ENCODE peak calls at places on chromosomes 13 and 19, in six cellular contexts. D, U, O, N, J and P are unnamed samples.

GRCh38 chr19:4455742-4456565 is 1.6 kb downstream of the UBXN6 start:
- DNase-seq in D (no peak), U (no peak), O (no peak), N (no peak), J (peak), P (no peak)

GRCh38 chr19:8161135-8161646 is 11.8 kb upstream of the FBN3 start:
- DNase-seq in D (peak), U (no peak), O (peak), N (no peak), J (peak), P (no peak)

GRCh38 chr13:40680659-40681323 is 14.3 kb upstream of the FOXO1 start:
- DNase-seq in D (peak), U (peak), O (no peak), N (no peak), J (no peak), P (no peak)

GRCh38 chr19:7980635-7981121 is 24.8 kb downstream of the ELAVL1 start:
- DNase-seq in D (no peak), U (no peak), O (no peak), N (no peak), J (no peak), P (no peak)

GRCh38 chr19:44661904-44662303 is 9.4 kb upstream of the CEACAM19 start:
- DNase-seq in D (no peak), U (no peak), O (no peak), N (no peak), J (no peak), P (no peak)

GRCh38 chr19:4866595-4867424 is 657 bp downstream of the PLIN3 start:
- DNase-seq in D (peak), U (peak), O (no peak), N (peak), J (peak), P (peak)

GRCh38 chr13:112567161-112567862 is 20.6 kb downstream of the TUBGCP3 start:
- DNase-seq in D (no peak), U (no peak), O (no peak), N (no peak), J (no peak), P (no peak)

GRCh38 chr13:44237276-44237767 is 136.3 kb upstream of the SERP2 start:
- DNase-seq in D (no peak), U (no peak), O (peak), N (no peak), J (peak), P (no peak)

GRCh38 chr19:1675633-1676350 is 23.4 kb upstream of the TCF3 start:
- DNase-seq in D (no peak), U (peak), O (no peak), N (no peak), J (peak), P (peak)

GRCh38 chr13:38821753-38822551 is 135.1 kb downstream of the FREM2 start:
- DNase-seq in D (no peak), U (peak), O (peak), N (no peak), J (no peak), P (peak)

GRCh38 chr13:98083507-98083906 is 59.4 kb upstream of the FARP1 start:
- DNase-seq in D (no peak), U (no peak), O (no peak), N (no peak), J (no peak), P (no peak)

GRCh38 chr19:19674315-19674714 is 5.7 kb downstream of the ZNF101 start:
- DNase-seq in D (no peak), U (no peak), O (no peak), N (no peak), J (no peak), P (no peak)

GRCh38 chr19:29687244-29687896 is 22.1 kb downstream of the PLEKHF1 start:
- DNase-seq in D (no peak), U (no peak), O (no peak), N (no peak), J (no peak), P (no peak)

GRCh38 chr13:29713841-29714240 is 118.4 kb upstream of the SLC7A1 start:
- DNase-seq in D (no peak), U (no peak), O (no peak), N (no peak), J (no peak), P (no peak)

GRCh38 chr13:36054041-36054440 is 77.1 kb downstream of the DCLK1 start:
- DNase-seq in D (no peak), U (no peak), O (no peak), N (no peak), J (no peak), P (no peak)

GRCh38 chr19:7391218-7391670 is 42.5 kb downstream of the ARHGEF18 start:
- DNase-seq in D (no peak), U (peak), O (no peak), N (no peak), J (no peak), P (peak)

GRCh38 chr19:40280608-40281221 is 4.4 kb downstream of the AKT2 start:
- DNase-seq in D (no peak), U (peak), O (peak), N (no peak), J (peak), P (no peak)

GRCh38 chr13:94433055-94433947 is 46.2 kb downstream of the DCT start:
- DNase-seq in D (peak), U (peak), O (no peak), N (no peak), J (no peak), P (no peak)

GRCh38 chr19:10432736-10433130 is 12.4 kb downstream of the PDE4A start:
- DNase-seq in D (no peak), U (peak), O (no peak), N (no peak), J (peak), P (no peak)

GRCh38 chr19:29483641-29483920 is 42.2 kb upstream of the VSTM2B start:
- DNase-seq in D (no peak), U (peak), O (no peak), N (no peak), J (no peak), P (no peak)

GRCh38 chr13:114282143-114282685 is 813 bp downstream of the UPF3A start:
- DNase-seq in D (peak), U (peak), O (peak), N (peak), J (peak), P (peak)

GRCh38 chr13:48576448-48576993 is 43.6 kb upstream of the RCBTB2 start:
- DNase-seq in D (no peak), U (no peak), O (no peak), N (no peak), J (no peak), P (no peak)

GRCh38 chr19:10233946-10234345 is 2.8 kb upstream of the S1PR2 start:
- DNase-seq in D (no peak), U (no peak), O (no peak), N (no peak), J (no peak), P (no peak)

GRCh38 chr19:50553134-50553703 is 15.0 kb downstream of the LRRC4B start:
- DNase-seq in D (no peak), U (peak), O (no peak), N (no peak), J (no peak), P (no peak)

GRCh38 chr19:5637971-5638370 is 15.1 kb downstream of the SAFB start:
- DNase-seq in D (no peak), U (no peak), O (no peak), N (no peak), J (no peak), P (no peak)